ENCODE peak calls at places on chromosomes 16 and 17, in nine cellular contexts. M, E, J, B, K, L, T, P and U are unnamed samples.

GRCh38 chr16:66842765-66843164 is 1.4 kb upstream of the CA7 start:
- DNase-seq in M (no peak), E (peak), J (no peak), B (no peak), K (peak), L (no peak), T (peak), P (no peak), U (no peak)

GRCh38 chr16:56137269-56137668 is 54.0 kb upstream of the GNAO1 start:
- DNase-seq in M (no peak), E (no peak), J (no peak), B (no peak), K (no peak), L (no peak), T (no peak), P (no peak), U (no peak)

GRCh38 chr16:17362946-17363345 is 107.8 kb downstream of the XYLT1 start:
- DNase-seq in M (no peak), E (no peak), J (no peak), B (no peak), K (no peak), L (no peak), T (no peak), P (no peak), U (no peak)

GRCh38 chr17:77323413-77324171 is 182.8 kb downstream of the SEC14L1 start:
- DNase-seq in M (no peak), E (peak), J (no peak), B (peak), K (peak), L (peak), T (peak), P (peak), U (no peak)

GRCh38 chr17:12519956-12520594 is 145.6 kb upstream of the MYOCD start:
- DNase-seq in M (no peak), E (no peak), J (no peak), B (no peak), K (no peak), L (no peak), T (no peak), P (no peak), U (no peak)

GRCh38 chr16:23296994-23297393 is 5.1 kb upstream of the SCNN1B start:
- DNase-seq in M (no peak), E (no peak), J (no peak), B (no peak), K (peak), L (no peak), T (no peak), P (no peak), U (no peak)

GRCh38 chr16:88941051-88941932 is 35.7 kb downstream of the CBFA2T3 start:
- DNase-seq in M (no peak), E (peak), J (no peak), B (no peak), K (peak), L (peak), T (no peak), P (no peak), U (no peak)

GRCh38 chr17:10226930-10227695 is 28.7 kb upstream of the GAS7 start:
- DNase-seq in M (no peak), E (no peak), J (no peak), B (no peak), K (peak), L (peak), T (peak), P (peak), U (no peak)

GRCh38 chr16:1093284-1094123 is 2.5 kb downstream of the C1QTNF8 start:
- DNase-seq in M (no peak), E (no peak), J (no peak), B (no peak), K (no peak), L (no peak), T (no peak), P (peak), U (no peak)

GRCh38 chr16:50316848-50317630 is 50.7 kb downstream of the ADCY7 start:
- DNase-seq in M (no peak), E (no peak), J (no peak), B (no peak), K (no peak), L (no peak), T (peak), P (no peak), U (no peak)

GRCh38 chr17:40224707-40225092 is 5.6 kb downstream of the WIPF2 start:
- DNase-seq in M (no peak), E (no peak), J (no peak), B (peak), K (peak), L (peak), T (peak), P (no peak), U (no peak)

GRCh38 chr17:28371245-28372202 is at the start of gene SARM1:
- DNase-seq in M (no peak), E (peak), J (peak), B (peak), K (peak), L (peak), T (peak), P (peak), U (no peak)

GRCh38 chr16:55567382-55567781 is 898 bp downstream of the CAPNS2 start:
- DNase-seq in M (no peak), E (no peak), J (peak), B (no peak), K (no peak), L (no peak), T (peak), P (no peak), U (no peak)

GRCh38 chr16:70410736-70411135 is 28.2 kb downstream of the ST3GAL2 start:
- DNase-seq in M (no peak), E (no peak), J (no peak), B (no peak), K (peak), L (no peak), T (no peak), P (no peak), U (no peak)

GRCh38 chr16:1940273-1941161 is 2.5 kb downstream of the MSRB1 start:
- DNase-seq in M (no peak), E (no peak), J (no peak), B (no peak), K (no peak), L (no peak), T (no peak), P (no peak), U (no peak)

GRCh38 chr17:73189417-73190099 is 3.3 kb upstream of the COG1 start:
- DNase-seq in M (peak), E (no peak), J (peak), B (no peak), K (peak), L (no peak), T (peak), P (no peak), U (no peak)

GRCh38 chr16:56860226-56861020 is 4.6 kb upstream of the SLC12A3 start:
- DNase-seq in M (no peak), E (no peak), J (no peak), B (no peak), K (no peak), L (no peak), T (peak), P (peak), U (no peak)

GRCh38 chr16:67277294-67277998 is 1.9 kb upstream of the PLEKHG4 start:
- DNase-seq in M (peak), E (no peak), J (peak), B (no peak), K (no peak), L (no peak), T (peak), P (no peak), U (peak)

GRCh38 chr16:50265260-50265659 is 1.1 kb upstream of the ADCY7 start:
- DNase-seq in M (no peak), E (no peak), J (no peak), B (no peak), K (peak), L (no peak), T (no peak), P (peak), U (no peak)

GRCh38 chr17:39867891-39868553 is at the start of gene ZPBP2:
- DNase-seq in M (no peak), E (no peak), J (no peak), B (no peak), K (no peak), L (no peak), T (no peak), P (peak), U (no peak)

GRCh38 chr16:2808181-2808580 is 8.9 kb upstream of the PRSS21 start:
- DNase-seq in M (no peak), E (no peak), J (no peak), B (no peak), K (no peak), L (no peak), T (no peak), P (no peak), U (no peak)

GRCh38 chr17:67132366-67132765 is 88.0 kb downstream of the CACNG1 start:
- DNase-seq in M (no peak), E (no peak), J (no peak), B (no peak), K (no peak), L (no peak), T (no peak), P (no peak), U (no peak)

GRCh38 chr17:68497885-68498319 is 14.3 kb upstream of the PRKAR1A start:
- DNase-seq in M (no peak), E (no peak), J (no peak), B (no peak), K (peak), L (peak), T (no peak), P (peak), U (no peak)

GRCh38 chr17:40542562-40543411 is 22.5 kb downstream of the CCR7 start:
- DNase-seq in M (no peak), E (peak), J (peak), B (peak), K (peak), L (peak), T (peak), P (no peak), U (no peak)

GRCh38 chr16:88649924-88650748 is 717 bp downstream of the CYBA start:
- DNase-seq in M (no peak), E (no peak), J (no peak), B (no peak), K (peak), L (peak), T (peak), P (peak), U (no peak)

GRCh38 chr16:86046026-86046713 is 147.2 kb downstream of the IRF8 start:
- DNase-seq in M (no peak), E (no peak), J (no peak), B (no peak), K (no peak), L (no peak), T (no peak), P (no peak), U (no peak)

GRCh38 chr16:71895679-71896385 is 501 bp downstream of the IST1 start:
- DNase-seq in M (no peak), E (no peak), J (peak), B (no peak), K (peak), L (peak), T (peak), P (no peak), U (no peak)

GRCh38 chr17:29143894-29144293 is 36.3 kb downstream of the MYO18A start:
- DNase-seq in M (no peak), E (no peak), J (peak), B (no peak), K (no peak), L (no peak), T (no peak), P (no peak), U (no peak)

GRCh38 chr17:3885970-3886369 is 6.9 kb downstream of the CAMKK1 start:
- DNase-seq in M (no peak), E (no peak), J (peak), B (no peak), K (no peak), L (no peak), T (peak), P (no peak), U (no peak)

GRCh38 chr17:57902800-57903759 is 52.1 kb downstream of the CUEDC1 start:
- DNase-seq in M (peak), E (no peak), J (peak), B (peak), K (peak), L (peak), T (peak), P (peak), U (peak)

GRCh38 chr17:29567362-29568330 is 809 bp upstream of the ABHD15 start:
- DNase-seq in M (no peak), E (peak), J (peak), B (peak), K (peak), L (peak), T (peak), P (peak), U (no peak)

GRCh38 chr17:39927928-39928867 is 666 bp downstream of the LRRC3C start:
- DNase-seq in M (no peak), E (peak), J (peak), B (no peak), K (peak), L (peak), T (no peak), P (peak), U (no peak)

GRCh38 chr16:85891776-85892166 is 7.2 kb upstream of the IRF8 start:
- DNase-seq in M (no peak), E (no peak), J (no peak), B (no peak), K (no peak), L (no peak), T (no peak), P (no peak), U (no peak)

GRCh38 chr16:1614226-1615102 is 2.3 kb downstream of the CRAMP1 start:
- DNase-seq in M (no peak), E (peak), J (no peak), B (no peak), K (peak), L (peak), T (peak), P (peak), U (no peak)

GRCh38 chr17:13104576-13104975 is 86.7 kb upstream of the ELAC2 start:
- DNase-seq in M (no peak), E (no peak), J (no peak), B (no peak), K (no peak), L (no peak), T (no peak), P (no peak), U (no peak)

GRCh38 chr16:52912565-52913173 is 140.0 kb downstream of the CHD9NB start:
- DNase-seq in M (peak), E (no peak), J (peak), B (peak), K (peak), L (peak), T (peak), P (no peak), U (peak)

DNA sequence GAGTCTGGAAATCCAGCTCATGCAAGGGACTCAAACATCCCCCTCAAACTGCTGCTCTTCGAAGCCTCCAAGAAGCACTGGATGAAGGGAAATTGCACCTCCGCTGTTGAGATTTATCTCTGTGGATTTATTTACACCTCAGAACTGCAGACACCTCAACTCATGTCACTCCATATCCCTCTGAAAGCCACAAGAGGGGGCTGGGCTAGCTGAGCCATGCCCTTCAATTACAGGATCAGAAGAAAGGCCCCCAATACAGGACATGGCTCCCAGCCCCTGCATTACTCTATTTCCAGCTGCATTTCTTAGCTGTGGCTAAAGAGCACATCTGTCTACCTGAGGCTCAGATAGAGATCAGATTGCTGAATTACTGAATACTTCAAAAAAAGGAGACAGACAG is 103.1 kb upstream of the DYNLRB2 start:
- DNase-seq in M (no peak), E (no peak), J (no peak), B (no peak), K (no peak), L (no peak), T (no peak), P (no peak), U (no peak)
- TF ChIP-seq CTCF in M (no peak), E (no peak), J (no peak), B (no peak), K (no peak), L (no peak), T (no peak), P (peak), U (no peak)

DNA sequence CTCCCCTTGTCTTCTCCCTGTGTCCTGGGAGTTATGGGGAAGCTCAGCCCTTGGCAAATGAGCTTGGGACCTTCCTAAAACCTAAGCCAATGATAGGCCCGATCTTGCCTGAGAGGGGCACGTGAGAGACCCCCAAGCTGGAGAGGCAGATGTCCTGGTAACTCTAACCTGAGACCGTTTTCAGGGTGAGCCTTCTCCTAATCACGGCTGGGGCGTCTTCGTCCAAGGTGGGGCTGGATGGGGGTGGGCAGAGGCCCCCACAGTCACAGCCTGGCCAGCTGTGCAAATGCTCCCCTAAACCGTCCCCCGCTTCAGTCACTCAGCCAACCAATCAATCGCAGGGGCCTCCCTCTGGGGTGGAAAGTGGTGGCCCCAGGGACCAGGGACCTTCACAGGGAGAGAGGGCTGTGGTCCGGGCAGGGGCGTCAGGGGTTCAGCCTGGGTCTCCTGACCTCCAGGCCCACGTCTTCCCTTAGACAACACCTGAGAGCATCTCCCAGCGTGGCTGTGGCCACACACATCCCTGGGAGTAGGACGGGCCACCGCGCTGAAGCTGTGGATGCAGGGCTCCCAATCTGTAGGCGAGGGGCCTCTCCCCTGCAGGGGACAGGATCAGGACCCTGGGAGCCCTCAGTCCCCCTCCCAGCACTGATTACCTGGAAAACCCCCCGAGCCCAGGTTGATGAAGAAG is 30.6 kb downstream of the ACTG1 start:
- DNase-seq in M (no peak), E (no peak), J (no peak), B (no peak), K (no peak), L (no peak), T (no peak), P (no peak), U (no peak)
- H3K4me3 ChIP-seq in M (peak), E (peak), J (peak), B (peak), K (peak), L (peak), T (peak), P (no peak), U (peak)

DNA sequence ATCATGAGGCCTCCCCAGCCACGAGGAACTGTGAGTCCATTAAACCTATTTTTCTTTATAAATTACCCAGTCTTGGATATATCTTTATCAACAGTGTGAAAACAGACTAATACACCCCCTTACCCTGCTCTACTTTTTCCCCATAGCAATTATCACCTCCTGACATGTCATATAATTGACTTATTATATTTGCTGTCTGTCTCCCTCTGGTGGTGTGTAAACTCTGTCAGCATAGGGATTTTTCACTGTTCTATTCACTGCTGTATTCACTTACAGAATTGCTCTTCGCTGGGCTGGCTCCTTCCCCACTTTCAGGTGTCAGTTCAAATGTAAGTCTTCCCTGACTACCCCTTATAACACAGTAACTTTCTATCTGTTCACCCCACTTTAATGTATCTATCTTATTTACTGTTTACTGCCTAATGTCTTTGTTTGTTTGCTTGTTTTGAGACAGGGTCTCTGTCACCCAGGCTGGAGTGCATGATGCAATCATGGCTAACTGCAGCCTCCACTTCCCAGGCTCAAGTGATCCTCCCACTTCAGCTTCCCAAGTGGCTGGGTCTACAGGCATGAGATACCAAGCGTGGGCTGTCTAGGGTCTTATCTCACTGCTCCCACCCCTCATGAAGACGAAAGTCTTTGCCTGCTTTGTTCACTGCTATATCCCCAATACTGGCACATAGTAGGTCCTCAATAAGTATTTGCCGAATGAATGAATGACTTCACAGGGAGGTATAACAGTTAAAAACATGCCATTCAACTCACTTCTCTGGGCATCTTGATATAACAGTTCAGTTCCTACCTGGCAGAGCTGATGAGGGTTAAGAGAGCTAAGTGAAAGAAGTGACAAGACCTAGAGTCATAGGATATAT is 52.4 kb upstream of the CDH3 start:
- DNase-seq in M (no peak), E (no peak), J (peak), B (no peak), K (no peak), L (no peak), T (peak), P (no peak), U (no peak)
- TF ChIP-seq CTCF in M (peak), E (no peak), J (peak), B (no peak), K (no peak), L (no peak), T (peak), P (peak), U (peak)

GRCh38 chr17:45940293-45940692 is 45.9 kb downstream of the MAPT start:
- DNase-seq in M (no peak), E (no peak), J (no peak), B (no peak), K (no peak), L (no peak), T (no peak), P (no peak), U (no peak)

GRCh38 chr17:45941395-45941794 is 47.0 kb downstream of the MAPT start:
- DNase-seq in M (no peak), E (no peak), J (no peak), B (no peak), K (no peak), L (no peak), T (no peak), P (no peak), U (no peak)

GRCh38 chr17:45940826-45941225 is 46.5 kb downstream of the MAPT start:
- DNase-seq in M (no peak), E (no peak), J (no peak), B (no peak), K (peak), L (no peak), T (no peak), P (no peak), U (no peak)

GRCh38 chr17:45939398-45939797 is 45.0 kb downstream of the MAPT start:
- DNase-seq in M (no peak), E (no peak), J (no peak), B (no peak), K (no peak), L (no peak), T (no peak), P (no peak), U (no peak)

DNA sequence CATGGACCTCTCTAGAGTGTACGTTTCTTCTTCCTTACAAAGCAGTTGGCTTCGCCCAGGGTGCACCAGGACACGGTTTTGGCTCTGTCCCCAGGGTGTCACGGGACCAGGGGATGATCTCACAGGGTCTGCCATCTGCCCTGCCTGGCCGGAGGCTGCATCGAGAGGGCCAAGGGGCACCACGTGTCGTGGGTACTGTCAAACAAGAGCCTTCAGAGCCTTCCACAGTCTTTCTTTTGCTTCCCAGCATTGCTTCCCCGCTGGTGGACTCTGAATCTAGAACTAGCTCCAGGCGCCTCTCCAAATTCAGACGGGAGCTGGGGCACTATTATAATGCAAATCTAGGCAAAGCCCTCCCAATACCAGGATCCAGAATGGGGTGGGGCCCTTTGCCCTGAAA is 47.9 kb downstream of the MAPT start:
- DNase-seq in M (no peak), E (peak), J (no peak), B (no peak), K (peak), L (peak), T (no peak), P (no peak), U (no peak)
- H3K4me3 ChIP-seq in M (no peak), E (no peak), J (no peak), B (no peak), K (no peak), L (no peak), T (no peak), P (no peak), U (no peak)